ENCODE peak calls at places on chromosomes 3 and 15, in four cellular contexts. S is foreskin fibroblast, N is suprapubic skin, H is HFF-Myc. D is an unnamed sample.

GRCh38 chr3:25696019-25696418 is 31.3 kb upstream of the TOP2B start:
- DNase-seq in N (no peak), H (no peak), S (no peak), D (no peak)

GRCh38 chr15:65033659-65034269 is 4.3 kb upstream of the MTFMT start:
- DNase-seq in S (peak; percentile 52), H (peak; percentile 39), N (no peak), D (no peak)

GRCh38 chr3:135860761-135861160 is 104.8 kb upstream of the PPP2R3A start:
- DNase-seq in N (no peak), H (no peak), S (no peak), D (no peak)

GRCh38 chr3:171187706-171188290 is 161.3 kb upstream of the SLC2A2 start:
- DNase-seq in N (no peak), H (no peak), S (peak; percentile 33), D (no peak)

GRCh38 chr3:104835376-104835775 is 531.3 kb upstream of the ALCAM start:
- DNase-seq in S (no peak), H (no peak), N (no peak), D (no peak)

GRCh38 chr15:83206971-83207621 is 527 bp downstream of the HDGFL3 start:
- DNase-seq in S (peak; percentile 23), N (no peak), H (no peak), D (no peak)

GRCh38 chr3:44030690-44031344 is 210.9 kb upstream of the TOPAZ1 start:
- DNase-seq in N (no peak), H (peak; percentile 7), S (peak; percentile 31), D (no peak)

GRCh38 chr3:157493627-157494550 is 9.3 kb downstream of the VEPH1 start:
- DNase-seq in H (peak; percentile 47), S (peak; percentile 50), N (no peak), D (no peak)

GRCh38 chr3:80338366-80338765 is 570.6 kb upstream of the ROBO1 start:
- DNase-seq in S (no peak), H (no peak), N (no peak), D (no peak)

GRCh38 chr3:110654820-110655522 is 416.6 kb upstream of the NECTIN3 start:
- DNase-seq in N (no peak), H (no peak), S (no peak), D (no peak)

GRCh38 chr15:68576253-68577236 is 2.2 kb upstream of the CORO2B start:
- DNase-seq in H (no peak), N (no peak), S (no peak), D (no peak)

GRCh38 chr3:165211749-165212148 is 15.6 kb upstream of the SLITRK3 start:
- DNase-seq in H (no peak), S (no peak), N (no peak), D (no peak)

GRCh38 chr3:177905173-177905894 is 630.9 kb upstream of the KCNMB2 start:
- DNase-seq in S (peak; percentile 30), H (peak; percentile 54), N (no peak), D (no peak)

GRCh38 chr3:86228106-86228505 is 762.8 kb downstream of the VGLL3 start:
- DNase-seq in S (no peak), H (no peak), N (no peak), D (no peak)

GRCh38 chr3:95399580-95399979 is 1336.7 kb downstream of the NSUN3 start:
- DNase-seq in S (no peak), N (no peak), H (no peak), D (no peak)

GRCh38 chr15:83698294-83698693 is 44.4 kb downstream of the ADAMTSL3 start:
- DNase-seq in N (no peak), H (no peak), S (peak; percentile 20), D (no peak)

GRCh38 chr3:112293368-112294321 is at the start of gene SLC9C1:
- DNase-seq in H (peak; percentile 52), N (no peak), S (peak; percentile 51), D (no peak)

GRCh38 chr3:169218314-169218983 is 445.1 kb downstream of the MECOM start:
- DNase-seq in S (peak; percentile 24), H (peak; percentile 44), N (no peak), D (no peak)

GRCh38 chr3:44323341-44323955 is 15.1 kb upstream of the TCAIM start:
- DNase-seq in H (peak; percentile 35), S (peak; percentile 29), N (no peak), D (no peak)

GRCh38 chr3:52098108-52098507 is 41.7 kb upstream of the DUSP7 start:
- DNase-seq in H (no peak), N (no peak), S (no peak), D (no peak)

GRCh38 chr3:163482695-163483094 is 1595.6 kb downstream of the SI start:
- DNase-seq in N (no peak), H (no peak), S (no peak), D (no peak)

GRCh38 chr15:98943609-98944111 is 63.9 kb downstream of the PGPEP1L start:
- DNase-seq in N (no peak), S (no peak), H (no peak), D (peak; percentile 24)

GRCh38 chr3:70067860-70068479 is 68.4 kb downstream of the SAMMSON start:
- DNase-seq in N (no peak), H (no peak), S (no peak), D (no peak)

GRCh38 chr3:194401346-194401745 is 2.3 kb upstream of the GP5 start:
- DNase-seq in H (no peak), S (no peak), N (no peak), D (no peak)

GRCh38 chr3:30666564-30667249 is 60.3 kb downstream of the TGFBR2 start:
- DNase-seq in N (no peak), H (no peak), S (no peak), D (no peak)

GRCh38 chr3:16066975-16067374 is 107.5 kb upstream of the GALNT15 start:
- DNase-seq in H (no peak), S (no peak), N (no peak), D (no peak)

GRCh38 chr3:186054481-186055399 is 54.1 kb downstream of the ETV5 start:
- DNase-seq in S (no peak), N (no peak), H (no peak), D (no peak)

GRCh38 chr15:90142216-90143175 is 40.2 kb upstream of the IDH2 start:
- DNase-seq in N (no peak), S (no peak), H (no peak), D (no peak)